ENCODE peak calls at places on chromosomes 3 and 15, in five cellular contexts. M is substantia nigra; U is activated naive CD8-positive, alpha-beta T cell treated with anti-CD3 and anti-CD28 coated beads for 36 hours; O is dermis blood vessel endothelial cell; B is spleen. Z is an unnamed sample.
A peak's percentile ranks its signal among the peaks of the same experiment; 100 is the strongest.

GRCh38 chr3:87076951-87077350 is 86.0 kb upstream of the VGLL3 start:
- DNase-seq in M (no peak), U (no peak), O (no peak), B (no peak), Z (no peak)

GRCh38 chr15:64763874-64764273 is 11.5 kb downstream of the RBPMS2 start:
- DNase-seq in M (no peak), U (no peak), O (no peak), B (no peak), Z (no peak)

GRCh38 chr3:71074416-71074815 is 509.1 kb downstream of the FOXP1 start:
- DNase-seq in M (no peak), U (no peak), O (no peak), B (no peak), Z (no peak)

GRCh38 chr15:38696120-38696727 is 131.6 kb upstream of the RASGRP1 start:
- DNase-seq in M (no peak), U (peak; percentile 65), O (no peak), B (no peak), Z (no peak)

GRCh38 chr3:48058089-48058488 is 41.9 kb upstream of the MAP4 start:
- DNase-seq in M (no peak), U (no peak), O (peak; percentile 37), B (no peak), Z (peak; percentile 38)

GRCh38 chr15:29139072-29139471 is 130.6 kb downstream of the NSMCE3 start:
- DNase-seq in M (no peak), U (no peak), O (no peak), B (peak; percentile 71), Z (no peak)

GRCh38 chr3:153970735-153971347 is 150.3 kb upstream of the ARHGEF26 start:
- DNase-seq in M (no peak), U (no peak), O (peak; percentile 50), B (no peak), Z (peak; percentile 43)

GRCh38 chr15:68335251-68335650 is 57.7 kb downstream of the FEM1B start:
- DNase-seq in M (peak; percentile 24), U (no peak), O (peak; percentile 59), B (peak; percentile 81), Z (peak; percentile 57)

GRCh38 chr3:194985031-194985578 is 285.9 kb downstream of the XXYLT1 start:
- DNase-seq in M (no peak), U (no peak), O (peak; percentile 17), B (peak; percentile 84), Z (peak; percentile 23)

GRCh38 chr3:44359146-44359751 is 20.7 kb downstream of the TCAIM start:
- DNase-seq in M (no peak), U (no peak), O (no peak), B (no peak), Z (no peak)